ENCODE peak calls at places on chromosome 7, in seven cellular contexts. T, S, G, B, O, Y and M are unnamed samples.

GRCh38 chr7:150735596-150736358 is 1.4 kb upstream of the GIMAP5 start:
- DNase-seq in T (no peak), S (peak), G (no peak), B (no peak), O (no peak), Y (no peak), M (no peak)

GRCh38 chr7:388461-388960 is 98.5 kb downstream of the FOXL3 start:
- DNase-seq in T (no peak), S (no peak), G (peak), B (no peak), O (no peak), Y (no peak), M (no peak)

GRCh38 chr7:45035909-45036308 is 35.9 kb downstream of the CCM2 start:
- DNase-seq in T (no peak), S (no peak), G (no peak), B (no peak), O (no peak), Y (no peak), M (no peak)

GRCh38 chr7:16721541-16721940 is 32.0 kb upstream of the TSPAN13 start:
- DNase-seq in T (no peak), S (no peak), G (no peak), B (no peak), O (no peak), Y (no peak), M (no peak)

GRCh38 chr7:43782768-43783555 is 24.5 kb downstream of the BLVRA start:
- DNase-seq in T (no peak), S (no peak), G (no peak), B (no peak), O (no peak), Y (no peak), M (no peak)

GRCh38 chr7:25894002-25894901 is 257.7 kb upstream of the NFE2L3 start:
- DNase-seq in T (no peak), S (peak), G (no peak), B (no peak), O (no peak), Y (no peak), M (peak)

GRCh38 chr7:74013539-74014272 is 14.3 kb upstream of the ELN start:
- DNase-seq in T (no peak), S (no peak), G (peak), B (no peak), O (peak), Y (no peak), M (no peak)

GRCh38 chr7:148944935-148945934 is 61.1 kb upstream of the EZH2 start:
- DNase-seq in T (no peak), S (no peak), G (no peak), B (no peak), O (peak), Y (no peak), M (no peak)

GRCh38 chr7:29341156-29341555 is 146.6 kb downstream of the CHN2 start:
- DNase-seq in T (no peak), S (no peak), G (no peak), B (no peak), O (no peak), Y (no peak), M (no peak)

GRCh38 chr7:88020953-88021650 is 87.1 kb downstream of the ADAM22 start:
- DNase-seq in T (no peak), S (no peak), G (no peak), B (no peak), O (peak), Y (no peak), M (no peak)

GRCh38 chr7:127035203-127035849 is 217.4 kb downstream of the GRM8 start:
- DNase-seq in T (no peak), S (no peak), G (no peak), B (no peak), O (no peak), Y (no peak), M (no peak)

GRCh38 chr7:150968056-150968455 is 10.1 kb downstream of the KCNH2 start:
- DNase-seq in T (no peak), S (no peak), G (no peak), B (no peak), O (no peak), Y (no peak), M (no peak)

GRCh38 chr7:68074242-68074641 is 1077.6 kb downstream of the TYW1 start:
- DNase-seq in T (no peak), S (no peak), G (no peak), B (no peak), O (no peak), Y (no peak), M (no peak)

GRCh38 chr7:93779115-93779514 is 111.4 kb downstream of the TFPI2 start:
- DNase-seq in T (no peak), S (no peak), G (no peak), B (no peak), O (no peak), Y (no peak), M (no peak)

GRCh38 chr7:149818536-149818840 is 19.7 kb upstream of the ZNF862 start:
- DNase-seq in T (no peak), S (no peak), G (no peak), B (no peak), O (no peak), Y (no peak), M (no peak)

GRCh38 chr7:43942997-43943701 is 16.9 kb downstream of the UBE2D4 start:
- DNase-seq in T (no peak), S (no peak), G (no peak), B (no peak), O (no peak), Y (no peak), M (no peak)

GRCh38 chr7:138773817-138774216 is 24.0 kb upstream of the TMEM213 start:
- DNase-seq in T (no peak), S (no peak), G (no peak), B (no peak), O (no peak), Y (no peak), M (no peak)

GRCh38 chr7:50069613-50070012 is 23.4 kb downstream of the ZPBP start:
- DNase-seq in T (no peak), S (peak), G (no peak), B (no peak), O (peak), Y (no peak), M (no peak)

GRCh38 chr7:23013715-23014649 is at the start of gene HYCC1:
- DNase-seq in T (peak), S (peak), G (peak), B (peak), O (peak), Y (peak), M (peak)

GRCh38 chr7:85074016-85074415 is 112.8 kb downstream of the SEMA3D start:
- DNase-seq in T (no peak), S (no peak), G (no peak), B (no peak), O (no peak), Y (no peak), M (no peak)

GRCh38 chr7:95229301-95229700 is 95.0 kb downstream of the PON1 start:
- DNase-seq in T (no peak), S (no peak), G (no peak), B (no peak), O (no peak), Y (no peak), M (no peak)

GRCh38 chr7:134016223-134016941 is 110.8 kb upstream of the LRGUK start:
- DNase-seq in T (no peak), S (peak), G (no peak), B (no peak), O (peak), Y (no peak), M (peak)

GRCh38 chr7:3893789-3894153 is 592.7 kb downstream of the SDK1 start:
- DNase-seq in T (no peak), S (no peak), G (peak), B (no peak), O (no peak), Y (no peak), M (no peak)

GRCh38 chr7:158406817-158407216 is 180.8 kb downstream of the PTPRN2 start:
- DNase-seq in T (no peak), S (no peak), G (no peak), B (no peak), O (no peak), Y (no peak), M (no peak)

GRCh38 chr7:158406364-158406763 is 181.3 kb downstream of the PTPRN2 start:
- DNase-seq in T (no peak), S (no peak), G (no peak), B (no peak), O (no peak), Y (no peak), M (no peak)

GRCh38 chr7:158409816-158410330 is 177.8 kb downstream of the PTPRN2 start:
- DNase-seq in T (no peak), S (no peak), G (no peak), B (no peak), O (no peak), Y (no peak), M (no peak)

GRCh38 chr7:158409120-158409519 is 178.5 kb downstream of the PTPRN2 start:
- DNase-seq in T (peak), S (no peak), G (no peak), B (no peak), O (no peak), Y (no peak), M (no peak)

GRCh38 chr7:158407581-158408331 is 179.9 kb downstream of the PTPRN2 start:
- DNase-seq in T (no peak), S (no peak), G (no peak), B (peak), O (no peak), Y (no peak), M (peak)
- TF ChIP-seq CTCF in T (no peak), S (peak), G (no peak), B (peak), O (no peak), Y (no peak), M (peak)

DNA sequence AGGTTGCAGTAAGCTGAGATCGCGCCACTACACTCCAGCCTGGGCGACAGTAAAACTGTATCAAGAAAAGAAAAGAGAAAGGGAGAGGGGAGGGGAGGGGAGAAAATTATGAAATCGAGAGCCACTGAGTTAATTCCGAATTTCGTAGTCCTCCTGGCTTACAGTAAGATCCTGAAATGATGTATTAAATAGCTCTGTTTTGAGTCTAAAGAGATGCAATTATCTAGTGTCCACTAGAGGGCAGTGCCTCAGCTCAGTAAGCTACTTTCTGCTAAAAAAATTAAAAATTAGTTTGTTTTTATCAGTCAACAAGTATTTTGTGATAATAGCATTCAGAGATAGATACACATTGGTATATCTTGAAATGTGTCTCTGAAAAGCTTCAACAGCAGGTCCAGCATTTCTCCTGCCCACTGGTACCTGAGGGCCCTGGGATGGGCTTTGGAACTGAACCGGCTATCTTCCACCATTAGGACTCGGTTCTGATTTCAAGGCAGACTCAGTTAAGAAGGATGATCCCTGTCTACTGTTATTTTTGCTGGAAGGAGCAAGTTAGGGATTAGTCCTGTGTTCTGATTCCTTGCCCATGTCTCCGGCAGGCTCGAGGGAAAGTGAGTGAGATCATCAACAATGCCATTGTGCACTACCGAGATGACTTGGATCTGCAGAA is 19.5 kb downstream of the TSPAN33 start:
- DNase-seq in T (no peak), S (no peak), G (no peak), B (peak), O (peak), Y (no peak), M (peak)
- TF ChIP-seq CTCF in T (peak), S (peak), G (peak), B (peak), O (peak), Y (peak), M (peak)

DNA sequence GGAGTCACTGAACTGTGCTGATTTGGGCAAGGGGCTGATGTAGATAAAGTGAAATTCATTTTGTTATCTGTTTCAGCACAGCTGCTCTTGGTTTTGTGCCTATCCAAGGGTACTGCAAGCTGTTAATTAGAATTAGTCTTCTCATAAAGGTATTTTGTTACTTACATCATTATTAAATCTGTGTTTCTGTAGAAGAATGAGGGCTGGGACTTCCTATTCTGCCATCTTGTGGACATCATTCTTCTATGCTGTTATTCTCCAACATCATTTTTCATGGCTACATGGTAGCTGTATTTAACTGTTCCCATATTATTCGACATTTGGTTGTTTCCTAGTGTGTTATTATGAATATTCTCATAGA is 76.2 kb upstream of the CCDC71L start:
- DNase-seq in T (no peak), S (no peak), G (no peak), B (peak), O (peak), Y (no peak), M (peak)
- TF ChIP-seq CTCF in T (no peak), S (peak), G (no peak), B (peak), O (peak), Y (no peak), M (peak)

DNA sequence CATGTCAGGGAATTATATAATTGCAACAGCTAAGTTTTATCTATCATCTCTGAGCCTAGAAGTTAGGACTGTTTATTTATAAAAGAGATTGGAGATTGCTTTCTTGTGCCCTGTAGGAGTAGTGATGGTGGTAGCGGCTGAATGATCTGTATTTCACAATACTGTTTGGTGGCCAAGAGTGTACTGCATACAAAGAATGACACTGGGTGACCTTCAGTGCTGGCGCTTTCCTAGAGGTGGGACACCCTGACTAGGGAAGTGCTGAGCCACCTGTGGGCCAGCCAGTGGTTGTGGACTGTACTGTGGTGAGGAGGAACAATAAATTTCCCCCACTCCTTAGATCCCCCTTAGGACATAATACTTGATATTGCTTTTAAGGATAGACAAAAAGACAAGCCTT is 53.0 kb downstream of the COPG2 start:
- DNase-seq in T (no peak), S (no peak), G (no peak), B (no peak), O (no peak), Y (no peak), M (no peak)
- TF ChIP-seq CTCF in T (no peak), S (no peak), G (no peak), B (no peak), O (no peak), Y (no peak), M (no peak)

GRCh38 chr7:34727464-34727995 is 69.5 kb downstream of the NPSR1 start:
- DNase-seq in T (no peak), S (no peak), G (no peak), B (no peak), O (no peak), Y (no peak), M (no peak)
- TF ChIP-seq CTCF in T (no peak), S (no peak), G (no peak), B (no peak), O (no peak), Y (no peak), M (no peak)

DNA sequence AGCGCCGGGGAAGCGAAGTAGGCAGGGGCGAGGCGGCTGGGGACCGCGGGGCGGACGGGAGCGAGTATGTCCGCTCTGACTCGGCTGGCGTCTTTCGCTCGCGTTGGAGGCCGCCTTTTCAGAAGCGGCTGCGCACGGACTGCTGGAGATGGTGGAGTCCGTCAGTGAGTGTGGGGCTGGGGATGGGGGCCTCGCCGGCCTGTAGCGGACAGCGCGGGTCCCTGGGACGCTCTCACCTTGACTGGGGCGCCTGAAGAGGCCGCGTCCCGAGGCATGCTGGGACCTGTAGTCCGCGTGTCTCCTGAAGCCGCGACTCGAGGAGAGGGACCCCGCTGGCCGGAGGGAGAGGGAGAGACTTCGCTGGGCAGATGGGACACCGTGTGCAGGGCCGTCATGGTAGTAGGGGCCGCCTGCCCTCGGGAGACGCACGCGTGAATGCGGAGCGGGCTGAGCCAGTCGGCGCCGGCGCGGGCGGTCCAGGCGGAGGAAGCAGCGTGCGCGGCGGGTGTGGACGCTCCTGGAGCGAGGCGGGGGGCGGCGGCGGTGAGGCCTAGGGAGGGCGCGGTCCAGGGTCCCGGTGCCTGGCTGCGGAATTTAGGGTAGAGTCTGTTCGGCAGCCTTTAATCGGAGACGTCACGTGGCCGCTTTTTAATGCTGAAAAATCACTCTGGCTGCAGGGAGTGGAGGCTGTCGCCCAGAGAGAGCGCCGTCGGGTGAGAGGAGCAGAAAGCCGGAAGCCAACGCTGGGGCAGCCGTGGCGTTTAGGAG is at the start of gene NDUFB2:
- DNase-seq in T (peak), S (peak), G (peak), B (peak), O (peak), Y (peak), M (peak)
- TF ChIP-seq CTCF in T (no peak), S (no peak), G (no peak), B (no peak), O (no peak), Y (no peak), M (peak)

GRCh38 chr7:99805641-99806040 is 21.7 kb upstream of the CYP3A4 start:
- DNase-seq in T (no peak), S (no peak), G (no peak), B (no peak), O (no peak), Y (no peak), M (no peak)

GRCh38 chr7:99808766-99809165 is 19.0 kb upstream of the CYP3A43 start:
- DNase-seq in T (no peak), S (no peak), G (no peak), B (no peak), O (no peak), Y (no peak), M (no peak)

GRCh38 chr7:99806839-99807478 is 20.9 kb upstream of the CYP3A43 start:
- DNase-seq in T (no peak), S (peak), G (no peak), B (no peak), O (no peak), Y (no peak), M (no peak)
- TF ChIP-seq CTCF in T (no peak), S (no peak), G (no peak), B (no peak), O (no peak), Y (no peak), M (no peak)